ENCODE peak calls at places on chromosomes 13 and 19, in six cellular contexts. F, W, Q, S, M and O are unnamed samples.

GRCh38 chr19:44303976-44304568 is 753 bp downstream of the ZNF235 start:
- DNase-seq in F (no peak), W (no peak), Q (peak), S (peak), M (no peak), O (no peak)

GRCh38 chr19:19466201-19466600 is 49.1 kb downstream of the TSSK6 start:
- DNase-seq in F (no peak), W (no peak), Q (no peak), S (no peak), M (no peak), O (no peak)

GRCh38 chr13:79475569-79475968 is 5.4 kb upstream of the NDFIP2 start:
- DNase-seq in F (no peak), W (no peak), Q (no peak), S (no peak), M (no peak), O (no peak)

GRCh38 chr13:95896302-95896701 is 156.9 kb downstream of the UGGT2 start:
- DNase-seq in F (peak), W (no peak), Q (no peak), S (no peak), M (no peak), O (no peak)

GRCh38 chr19:13920940-13921744 is 15.1 kb downstream of the CC2D1A start:
- DNase-seq in F (peak), W (no peak), Q (peak), S (peak), M (peak), O (no peak)

GRCh38 chr13:98890186-98890585 is 87.7 kb downstream of the DOCK9 start:
- DNase-seq in F (peak), W (no peak), Q (no peak), S (peak), M (peak), O (no peak)

GRCh38 chr13:80562423-80562822 is 221.5 kb upstream of the SPRY2 start:
- DNase-seq in F (no peak), W (peak), Q (no peak), S (no peak), M (no peak), O (no peak)

GRCh38 chr19:4455742-4456565 is 1.6 kb downstream of the UBXN6 start:
- DNase-seq in F (peak), W (no peak), Q (no peak), S (peak), M (no peak), O (peak)

GRCh38 chr13:99231726-99232125 is 26.5 kb downstream of the GPR18 start:
- DNase-seq in F (no peak), W (no peak), Q (no peak), S (no peak), M (no peak), O (no peak)

GRCh38 chr13:41017744-41018582 is 1.2 kb downstream of the ELF1 start:
- DNase-seq in F (no peak), W (no peak), Q (no peak), S (no peak), M (no peak), O (no peak)

GRCh38 chr19:54248016-54248601 is 5.5 kb upstream of the LILRA6 start:
- DNase-seq in F (peak), W (no peak), Q (no peak), S (no peak), M (peak), O (no peak)

GRCh38 chr13:100306444-100306999 is 217.6 kb downstream of the PCCA start:
- DNase-seq in F (no peak), W (no peak), Q (peak), S (no peak), M (no peak), O (no peak)